ENCODE peak calls at places on chromosomes 3 and 15, in four cellular contexts. X is adrenal gland, S is stomach, V is A549. H is an unnamed sample. For H3K9me3, the result is how much of the 10 kb centered on the place peaks cover.

GRCh38 chr3:171970301-171970788 is 69.0 kb upstream of the FNDC3B start:
- DNase-seq in X (no peak), S (no peak), V (no peak), H (no peak)

GRCh38 chr3:127799476-127800222 is 22.7 kb downstream of the MGLL start:
- DNase-seq in X (no peak), S (no peak), V (no peak), H (no peak)

GRCh38 chr3:48430359-48431101 is 644 bp upstream of the PLXNB1 start:
- DNase-seq in X (no peak), S (no peak), V (no peak), H (peak)

GRCh38 chr3:63911395-63911900 is 735 bp downstream of the SCAANT1 start:
- DNase-seq in X (no peak), S (no peak), V (no peak), H (no peak)

GRCh38 chr3:124257332-124257864 is 265.5 kb upstream of the ROPN1 start:
- DNase-seq in X (no peak), S (no peak), V (no peak), H (no peak)

GRCh38 chr3:13123266-13123665 is 50.0 kb upstream of the IQSEC1 start:
- DNase-seq in X (no peak), S (no peak), V (no peak), H (no peak)

GRCh38 chr15:63188247-63188936 is 1.0 kb upstream of the RAB8B start:
- DNase-seq in X (no peak), S (no peak), V (no peak), H (no peak)

GRCh38 chr3:41986566-41986965 is 24.7 kb upstream of the ULK4 start:
- DNase-seq in X (no peak), S (no peak), V (no peak), H (no peak)

GRCh38 chr3:114639171-114639570 is 345.3 kb downstream of the TIGIT start:
- DNase-seq in X (no peak), S (no peak), V (no peak), H (no peak)

GRCh38 chr3:118782755-118783202 is 251.9 kb downstream of the IGSF11 start:
- DNase-seq in X (no peak), S (no peak), V (no peak), H (no peak)

GRCh38 chr3:168878655-168879054 is 782.9 kb upstream of the GOLIM4 start:
- DNase-seq in X (no peak), S (no peak), V (no peak), H (no peak)

GRCh38 chr15:100788080-100788730 is 91.4 kb upstream of the ALDH1A3 start:
- DNase-seq in X (no peak), S (no peak), V (no peak), H (no peak)

GRCh38 chr15:63322541-63322940 is 45.1 kb downstream of the APH1B start:
- DNase-seq in X (peak), S (no peak), V (no peak), H (peak)

GRCh38 chr15:91921821-91922198 is 68.3 kb downstream of the SLCO3A1 start:
- DNase-seq in X (no peak), S (no peak), V (no peak), H (no peak)

GRCh38 chr3:126672741-126673140 is 17.8 kb upstream of the TXNRD3 start:
- DNase-seq in X (no peak), S (no peak), V (no peak), H (no peak)

GRCh38 chr3:65761431-65761830 is 277.3 kb downstream of the MAGI1 start:
- DNase-seq in X (no peak), S (no peak), V (no peak), H (no peak)

GRCh38 chr15:67042490-67043181 is 22.8 kb upstream of the SMAD3 start:
- DNase-seq in X (no peak), S (no peak), V (no peak), H (no peak)

GRCh38 chr3:136075816-136076215 is 110.3 kb downstream of the PPP2R3A start:
- DNase-seq in X (peak), S (no peak), V (no peak), H (no peak)

GRCh38 chr3:128745742-128746141 is 19.8 kb downstream of the RAB7A start:
- DNase-seq in X (no peak), S (no peak), V (no peak), H (no peak)

DNA sequence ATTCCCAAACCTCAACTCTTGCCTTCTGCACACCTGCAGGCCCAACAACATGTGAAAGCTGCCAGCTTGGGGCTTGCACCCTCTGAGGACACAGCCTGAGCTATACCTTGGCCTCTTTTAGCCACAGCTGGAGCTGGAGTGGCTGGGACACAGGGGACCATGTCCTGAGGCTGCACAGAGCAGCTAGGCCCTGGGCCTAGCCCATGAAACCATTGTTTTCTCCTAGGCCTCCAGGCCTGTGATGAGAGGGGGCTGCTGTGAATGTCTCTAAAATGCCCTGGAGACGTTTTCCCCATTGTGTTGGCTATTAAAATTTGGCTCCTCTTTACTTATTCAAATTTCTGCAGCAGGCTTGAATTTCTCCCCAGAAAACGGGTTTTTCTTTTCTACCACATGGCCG is 7.2 kb downstream of the ZKSCAN7 start:
- DNase-seq in X (no peak), S (no peak), V (no peak), H (no peak)
- H3K9me3 ChIP-seq in X (under half), S (under half), V (under half), H (under half)

GRCh38 chr3:96700322-96701315 is 113.8 kb upstream of the EPHA6 start:
- DNase-seq in X (no peak), S (no peak), V (no peak), H (no peak)
- TF ChIP-seq CTCF in X (no peak), S (no peak), V (no peak), H (no peak)

DNA sequence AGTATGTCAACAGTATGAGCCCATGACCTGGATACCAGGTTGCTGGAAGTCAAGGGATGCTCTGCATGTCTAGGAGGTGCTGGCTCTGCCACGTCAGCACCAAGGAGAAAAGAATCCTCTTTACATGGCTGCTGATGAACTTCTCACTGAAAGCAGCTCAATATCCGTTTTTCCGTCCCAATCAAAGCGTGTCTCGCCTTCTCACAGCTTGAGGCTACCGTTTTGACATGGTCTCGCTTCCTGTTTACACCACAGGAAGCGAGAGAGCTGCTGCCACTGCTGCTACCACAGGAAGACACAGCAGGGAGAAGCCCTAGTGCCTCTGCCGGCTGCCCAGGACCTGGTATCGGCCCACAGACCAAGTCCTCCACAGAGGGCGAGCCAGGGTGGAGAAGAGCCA is 27.3 kb downstream of the STARD5 start:
- DNase-seq in X (peak), S (peak), V (no peak), H (no peak)
- TF ChIP-seq POLR2A in X (no peak), S (no peak), V (no peak), H (peak)

DNA sequence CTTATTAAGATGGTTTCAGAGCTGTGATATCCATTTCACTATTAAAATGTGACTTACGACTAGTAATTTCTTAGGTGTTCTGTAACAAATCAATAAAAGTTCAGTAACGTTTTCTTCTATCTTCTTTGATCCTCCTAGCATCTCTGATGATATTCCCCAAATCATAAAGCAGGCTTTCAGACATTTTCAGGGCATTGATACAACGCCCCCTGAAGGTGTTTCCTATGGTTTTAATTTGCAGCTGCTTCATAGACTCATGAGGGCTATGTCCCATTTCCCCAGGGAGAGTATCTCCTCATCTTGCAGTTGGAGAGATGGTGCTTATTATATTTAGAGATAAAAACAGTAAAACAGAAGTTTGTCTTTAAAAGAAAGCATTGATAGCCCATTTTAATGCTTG is 246.8 kb upstream of the CNTN3 start:
- DNase-seq in X (no peak), S (no peak), V (no peak), H (no peak)
- H3K9me3 ChIP-seq in X (under half), S (under half), V (under half), H (under half)